ENCODE peak calls at places on chromosomes 1 and 21, in four cellular contexts. One of them, this sample, is unnamed.
A peak's percentile ranks its signal among the peaks of the same experiment; 100 is the strongest.

GRCh38 chr1:157429841-157430240 is 122.5 kb downstream of the FCRL5 start:
- DNase-seq in HEK293T: no peak
- DNase-seq in T-helper 2 cell: no peak
- DNase-seq in mesenteric fat pad: no peak
- DNase-seq in this sample: no peak

GRCh38 chr1:186519981-186520380 is 59.1 kb upstream of the PDC start:
- DNase-seq in T-helper 2 cell: no peak
- DNase-seq in HEK293T: no peak
- DNase-seq in mesenteric fat pad: no peak
- DNase-seq in this sample: no peak

GRCh38 chr1:234631721-234632125 is 21.7 kb upstream of the IRF2BP2 start:
- DNase-seq in mesenteric fat pad: no peak
- DNase-seq in HEK293T: no peak
- DNase-seq in T-helper 2 cell: no peak
- DNase-seq in this sample: no peak

GRCh38 chr1:82260051-82260450 is 459.3 kb downstream of the ADGRL2 start:
- DNase-seq in mesenteric fat pad: no peak
- DNase-seq in HEK293T: no peak
- DNase-seq in T-helper 2 cell: no peak
- DNase-seq in this sample: no peak

GRCh38 chr1:237386362-237387143 is 344.6 kb downstream of the RYR2 start:
- DNase-seq in mesenteric fat pad: no peak
- DNase-seq in T-helper 2 cell: no peak
- DNase-seq in HEK293T: peak; percentile 53
- DNase-seq in this sample: no peak

GRCh38 chr1:81660286-81660685 is 140.4 kb upstream of the ADGRL2 start:
- DNase-seq in HEK293T: no peak
- DNase-seq in mesenteric fat pad: no peak
- DNase-seq in T-helper 2 cell: no peak
- DNase-seq in this sample: no peak

GRCh38 chr1:23745515-23745914 is 2.2 kb downstream of the ELOA start:
- DNase-seq in T-helper 2 cell: no peak
- DNase-seq in mesenteric fat pad: no peak
- DNase-seq in HEK293T: peak; percentile 59
- DNase-seq in this sample: no peak

GRCh38 chr1:55213029-55213884 is 1.9 kb downstream of the USP24 start:
- DNase-seq in T-helper 2 cell: no peak
- DNase-seq in HEK293T: peak; percentile 51
- DNase-seq in mesenteric fat pad: no peak
- DNase-seq in this sample: no peak

GRCh38 chr21:42983102-42983501 is 8.7 kb downstream of the PKNOX1 start:
- DNase-seq in mesenteric fat pad: no peak
- DNase-seq in T-helper 2 cell: no peak
- DNase-seq in HEK293T: no peak
- DNase-seq in this sample: no peak

GRCh38 chr1:55575571-55576279 is 360.6 kb upstream of the USP24 start:
- DNase-seq in T-helper 2 cell: no peak
- DNase-seq in mesenteric fat pad: no peak
- DNase-seq in HEK293T: no peak
- DNase-seq in this sample: no peak

GRCh38 chr1:1597275-1597930 is 2.5 kb downstream of the FNDC10 start:
- DNase-seq in HEK293T: no peak
- DNase-seq in mesenteric fat pad: no peak
- DNase-seq in T-helper 2 cell: no peak
- DNase-seq in this sample: no peak

GRCh38 chr1:25031601-25031965 is 101.5 kb upstream of the RUNX3 start:
- DNase-seq in HEK293T: no peak
- DNase-seq in mesenteric fat pad: no peak
- DNase-seq in T-helper 2 cell: no peak
- DNase-seq in this sample: no peak

GRCh38 chr1:168688679-168689657 is 40.0 kb downstream of the DPT start:
- DNase-seq in T-helper 2 cell: no peak
- DNase-seq in mesenteric fat pad: no peak
- DNase-seq in HEK293T: peak; percentile 21
- DNase-seq in this sample: no peak

GRCh38 chr1:223338811-223339746 is 24.9 kb downstream of the SUSD4 start:
- DNase-seq in mesenteric fat pad: no peak
- DNase-seq in T-helper 2 cell: no peak
- DNase-seq in HEK293T: no peak
- DNase-seq in this sample: no peak

GRCh38 chr1:59568158-59568935 is 246.4 kb upstream of the HOOK1 start:
- DNase-seq in T-helper 2 cell: no peak
- DNase-seq in mesenteric fat pad: no peak
- DNase-seq in HEK293T: no peak
- DNase-seq in this sample: no peak

GRCh38 chr1:151197863-151198253 is 494 bp upstream of the PIP5K1A start:
- DNase-seq in T-helper 2 cell: no peak
- DNase-seq in mesenteric fat pad: no peak
- DNase-seq in HEK293T: no peak
- DNase-seq in this sample: no peak

GRCh38 chr1:43373034-43373940 is 5.5 kb upstream of the ELOVL1 start:
- DNase-seq in T-helper 2 cell: no peak
- DNase-seq in mesenteric fat pad: no peak
- DNase-seq in HEK293T: no peak
- DNase-seq in this sample: no peak

GRCh38 chr1:31669786-31670582 is 25.3 kb upstream of the PEF1 start:
- DNase-seq in mesenteric fat pad: no peak
- DNase-seq in HEK293T: no peak
- DNase-seq in T-helper 2 cell: no peak
- DNase-seq in this sample: peak; percentile 80

GRCh38 chr1:182630586-182630985 is 26.4 kb upstream of the RGS16 start:
- DNase-seq in HEK293T: no peak
- DNase-seq in mesenteric fat pad: no peak
- DNase-seq in T-helper 2 cell: no peak
- DNase-seq in this sample: no peak

GRCh38 chr1:48093147-48093546 is 96.0 kb upstream of the TRABD2B start:
- DNase-seq in HEK293T: no peak
- DNase-seq in mesenteric fat pad: no peak
- DNase-seq in T-helper 2 cell: no peak
- DNase-seq in this sample: no peak

GRCh38 chr1:240462766-240463410 is 149.1 kb downstream of the GREM2 start:
- DNase-seq in HEK293T: no peak
- DNase-seq in mesenteric fat pad: no peak
- DNase-seq in T-helper 2 cell: no peak
- DNase-seq in this sample: no peak

GRCh38 chr1:160369087-160369486 is 2.2 kb downstream of the NHLH1 start:
- DNase-seq in T-helper 2 cell: no peak
- DNase-seq in HEK293T: no peak
- DNase-seq in mesenteric fat pad: no peak
- DNase-seq in this sample: no peak

GRCh38 chr1:232432313-232432712 is 197.6 kb downstream of the SIPA1L2 start:
- DNase-seq in HEK293T: no peak
- DNase-seq in T-helper 2 cell: no peak
- DNase-seq in mesenteric fat pad: no peak
- DNase-seq in this sample: no peak

GRCh38 chr1:207647966-207648906 is 3.3 kb downstream of the CR1L start:
- DNase-seq in HEK293T: no peak
- DNase-seq in T-helper 2 cell: no peak
- DNase-seq in mesenteric fat pad: no peak
- DNase-seq in this sample: no peak